ENCODE peak calls at places on chromosomes 11 and 22, in four cellular contexts. One of them, this sample, is unnamed. For H3K9me2, the result is how much of the 10 kb centered on the place peaks cover.

GRCh38 chr11:65476632-65477270 is 22.1 kb upstream of the MALAT1 start:
- DNase-seq in SK-N-SH: no peak
- DNase-seq in PC-9: no peak
- DNase-seq in OCI-LY7: no peak
- DNase-seq in this sample: no peak

GRCh38 chr11:2383823-2384722 is 7.0 kb downstream of the CD81 start:
- DNase-seq in PC-9: no peak
- DNase-seq in SK-N-SH: no peak
- DNase-seq in OCI-LY7: peak
- DNase-seq in this sample: no peak

GRCh38 chr11:8354622-8355417 is 91.1 kb upstream of the LMO1 start:
- DNase-seq in SK-N-SH: peak
- DNase-seq in OCI-LY7: no peak
- DNase-seq in PC-9: no peak
- DNase-seq in this sample: peak

GRCh38 chr11:17652556-17652955 is 66.8 kb upstream of the MYOD1 start:
- DNase-seq in SK-N-SH: no peak
- DNase-seq in PC-9: no peak
- DNase-seq in OCI-LY7: no peak
- DNase-seq in this sample: no peak

GRCh38 chr22:26648761-26649363 is 8.5 kb upstream of the MIAT start:
- DNase-seq in PC-9: no peak
- DNase-seq in SK-N-SH: peak
- DNase-seq in OCI-LY7: no peak
- DNase-seq in this sample: no peak

GRCh38 chr11:66259225-66259624 is 9.2 kb upstream of the RAB1B start:
- DNase-seq in SK-N-SH: no peak
- DNase-seq in PC-9: no peak
- DNase-seq in OCI-LY7: no peak
- DNase-seq in this sample: no peak

GRCh38 chr11:70944636-70945035 is 307.7 kb downstream of the SHANK2 start:
- DNase-seq in PC-9: no peak
- DNase-seq in SK-N-SH: no peak
- DNase-seq in OCI-LY7: no peak
- DNase-seq in this sample: no peak

GRCh38 chr11:6667733-6668374 is 12.2 kb upstream of the DCHS1 start:
- DNase-seq in SK-N-SH: no peak
- DNase-seq in PC-9: no peak
- DNase-seq in OCI-LY7: peak
- DNase-seq in this sample: peak

GRCh38 chr22:39220897-39221850 is 23.6 kb downstream of the PDGFB start:
- DNase-seq in OCI-LY7: no peak
- DNase-seq in PC-9: peak
- DNase-seq in SK-N-SH: no peak
- DNase-seq in this sample: peak

GRCh38 chr22:31102441-31103081 is 4.8 kb downstream of the SELENOM start:
- DNase-seq in PC-9: peak
- DNase-seq in SK-N-SH: no peak
- DNase-seq in OCI-LY7: no peak
- DNase-seq in this sample: peak

GRCh38 chr22:22201185-22201924 is 43.2 kb upstream of the VPREB1 start:
- DNase-seq in PC-9: no peak
- DNase-seq in OCI-LY7: peak
- DNase-seq in SK-N-SH: peak
- DNase-seq in this sample: peak

GRCh38 chr11:7418061-7418460 is 67.2 kb upstream of the OLFML1 start:
- DNase-seq in OCI-LY7: no peak
- DNase-seq in SK-N-SH: no peak
- DNase-seq in PC-9: no peak
- DNase-seq in this sample: peak

GRCh38 chr11:23490557-23491235 is 630.4 kb upstream of the CCDC179 start:
- DNase-seq in SK-N-SH: no peak
- DNase-seq in OCI-LY7: no peak
- DNase-seq in PC-9: no peak
- DNase-seq in this sample: peak

GRCh38 chr11:131888230-131888826 is 517.9 kb downstream of the NTM start:
- DNase-seq in SK-N-SH: no peak
- DNase-seq in PC-9: peak
- DNase-seq in OCI-LY7: no peak
- DNase-seq in this sample: peak

GRCh38 chr11:108313444-108313843 is 90.6 kb downstream of the ATM start:
- DNase-seq in PC-9: no peak
- DNase-seq in OCI-LY7: no peak
- DNase-seq in SK-N-SH: no peak
- DNase-seq in this sample: no peak

GRCh38 chr11:85918910-85919794 is 64.0 kb downstream of the CCDC83 start:
- DNase-seq in PC-9: no peak
- DNase-seq in OCI-LY7: no peak
- DNase-seq in SK-N-SH: no peak
- DNase-seq in this sample: no peak

GRCh38 chr22:24996420-24996952 is 44.0 kb downstream of the KIAA1671 start:
- DNase-seq in PC-9: peak
- DNase-seq in SK-N-SH: peak
- DNase-seq in OCI-LY7: no peak
- DNase-seq in this sample: peak

GRCh38 chr11:79492008-79492407 is 51.2 kb upstream of the TENM4 start:
- DNase-seq in PC-9: no peak
- DNase-seq in OCI-LY7: no peak
- DNase-seq in SK-N-SH: no peak
- DNase-seq in this sample: no peak

GRCh38 chr11:74307409-74307808 is 4.0 kb downstream of the P4HA3 start:
- DNase-seq in SK-N-SH: peak
- DNase-seq in PC-9: no peak
- DNase-seq in OCI-LY7: no peak
- DNase-seq in this sample: no peak

GRCh38 chr11:57458410-57459111 is 1.8 kb upstream of the RTN4RL2 start:
- DNase-seq in PC-9: no peak
- DNase-seq in OCI-LY7: peak
- DNase-seq in SK-N-SH: peak
- DNase-seq in this sample: peak

GRCh38 chr22:27761036-27761435 is 40.5 kb downstream of the MN1 start:
- DNase-seq in OCI-LY7: no peak
- DNase-seq in SK-N-SH: no peak
- DNase-seq in PC-9: no peak
- DNase-seq in this sample: no peak

GRCh38 chr11:99370557-99371200 is 349.9 kb downstream of the CNTN5 start:
- DNase-seq in OCI-LY7: no peak
- DNase-seq in PC-9: no peak
- DNase-seq in SK-N-SH: no peak
- DNase-seq in this sample: peak

GRCh38 chr11:86999859-87000753 is 37.6 kb upstream of the TMEM135 start:
- DNase-seq in PC-9: peak
- DNase-seq in OCI-LY7: no peak
- DNase-seq in SK-N-SH: peak
- DNase-seq in this sample: peak

GRCh38 chr11:116931206-116931953 is 94.0 kb upstream of the APOA1 start:
- DNase-seq in SK-N-SH: no peak
- DNase-seq in PC-9: peak
- DNase-seq in OCI-LY7: peak
- DNase-seq in this sample: peak

GRCh38 chr11:72591785-72592490 is 82.3 kb downstream of the PDE2A start:
- DNase-seq in PC-9: no peak
- DNase-seq in OCI-LY7: peak
- DNase-seq in SK-N-SH: no peak
- DNase-seq in this sample: no peak

GRCh38 chr11:16883179-16883578 is 131.0 kb downstream of the PLEKHA7 start:
- DNase-seq in PC-9: peak
- DNase-seq in SK-N-SH: no peak
- DNase-seq in OCI-LY7: no peak
- DNase-seq in this sample: peak

GRCh38 chr11:1899686-1900085 is 8.0 kb upstream of the PRR33 start:
- DNase-seq in PC-9: no peak
- DNase-seq in OCI-LY7: no peak
- DNase-seq in SK-N-SH: no peak
- DNase-seq in this sample: no peak

GRCh38 chr11:43578346-43579170 is 102.0 kb upstream of the HSD17B12 start:
- DNase-seq in SK-N-SH: no peak
- DNase-seq in PC-9: no peak
- DNase-seq in OCI-LY7: no peak
- DNase-seq in this sample: peak

GRCh38 chr22:42425337-42425988 is 6.7 kb downstream of the NFAM1 start:
- DNase-seq in OCI-LY7: no peak
- DNase-seq in SK-N-SH: no peak
- DNase-seq in PC-9: no peak
- DNase-seq in this sample: no peak

GRCh38 chr11:65433657-65434056 is 11.1 kb downstream of the NEAT1 start:
- DNase-seq in SK-N-SH: no peak
- DNase-seq in PC-9: no peak
- DNase-seq in OCI-LY7: no peak
- DNase-seq in this sample: no peak

GRCh38 chr11:61743486-61744095 is 8.8 kb upstream of the MYRF start:
- DNase-seq in PC-9: no peak
- DNase-seq in SK-N-SH: no peak
- DNase-seq in OCI-LY7: no peak
- DNase-seq in this sample: no peak

GRCh38 chr11:96088914-96089313 is 165.0 kb upstream of the MTMR2 start:
- DNase-seq in OCI-LY7: no peak
- DNase-seq in SK-N-SH: no peak
- DNase-seq in PC-9: peak
- DNase-seq in this sample: no peak

GRCh38 chr11:96090711-96091110 is 166.8 kb upstream of the MTMR2 start:
- DNase-seq in SK-N-SH: no peak
- DNase-seq in PC-9: peak
- DNase-seq in OCI-LY7: no peak
- DNase-seq in this sample: peak

GRCh38 chr11:96094156-96094555 is 170.2 kb upstream of the MTMR2 start:
- DNase-seq in OCI-LY7: no peak
- DNase-seq in SK-N-SH: no peak
- DNase-seq in PC-9: peak
- DNase-seq in this sample: no peak

GRCh38 chr11:96092511-96092910 is 168.6 kb upstream of the MTMR2 start:
- DNase-seq in SK-N-SH: no peak
- DNase-seq in PC-9: no peak
- DNase-seq in OCI-LY7: no peak
- DNase-seq in this sample: no peak

GRCh38 chr11:96091476-96091875 is 167.6 kb upstream of the MTMR2 start:
- DNase-seq in OCI-LY7: peak
- DNase-seq in PC-9: peak
- DNase-seq in SK-N-SH: no peak
- DNase-seq in this sample: peak
- TF ChIP-seq CTCF in OCI-LY7: peak
- TF ChIP-seq CTCF in PC-9: no peak
- TF ChIP-seq CTCF in SK-N-SH: peak
- TF ChIP-seq CTCF in this sample: peak

GRCh38 chr11:132895340-132895739 is 637.0 kb downstream of the OPCML start:
- DNase-seq in OCI-LY7: no peak
- DNase-seq in SK-N-SH: no peak
- DNase-seq in PC-9: no peak
- DNase-seq in this sample: no peak

GRCh38 chr11:132898021-132898420 is 634.3 kb downstream of the OPCML start:
- DNase-seq in OCI-LY7: no peak
- DNase-seq in SK-N-SH: no peak
- DNase-seq in PC-9: no peak
- DNase-seq in this sample: no peak

GRCh38 chr11:132894598-132894997 is 637.7 kb downstream of the OPCML start:
- DNase-seq in OCI-LY7: no peak
- DNase-seq in PC-9: no peak
- DNase-seq in SK-N-SH: no peak
- DNase-seq in this sample: no peak

GRCh38 chr11:132901638-132902610 is 630.4 kb downstream of the OPCML start:
- DNase-seq in PC-9: no peak
- DNase-seq in SK-N-SH: no peak
- DNase-seq in OCI-LY7: no peak
- DNase-seq in this sample: no peak

DNA sequence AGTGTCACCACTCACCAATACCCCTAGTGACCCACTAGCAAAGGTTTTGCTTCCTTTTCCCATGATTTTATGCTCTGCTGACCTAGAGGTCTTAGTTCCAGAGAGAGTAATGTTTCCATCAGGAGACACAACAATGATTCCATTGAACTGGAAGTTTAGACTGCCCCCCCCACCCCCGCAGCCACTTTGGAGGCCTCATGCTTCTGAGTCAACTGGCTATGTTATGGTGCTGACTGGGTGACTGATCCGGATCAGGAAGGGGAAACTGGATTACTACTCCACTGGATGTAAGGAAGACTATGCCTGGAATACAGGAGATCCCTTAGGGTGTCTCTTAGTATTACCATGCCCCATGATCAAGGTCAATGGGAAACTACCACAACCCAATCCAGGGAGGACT is 633.6 kb downstream of the OPCML start:
- DNase-seq in SK-N-SH: no peak
- DNase-seq in OCI-LY7: no peak
- DNase-seq in PC-9: no peak
- DNase-seq in this sample: no peak
- H3K9me2 ChIP-seq in SK-N-SH: under half
- H3K9me2 ChIP-seq in OCI-LY7: under half
- H3K9me2 ChIP-seq in PC-9: under half
- H3K9me2 ChIP-seq in this sample: under half

GRCh38 chr11:120985718-120986569 is 38.0 kb upstream of the TBCEL start:
- DNase-seq in PC-9: no peak
- DNase-seq in SK-N-SH: peak
- DNase-seq in OCI-LY7: no peak
- DNase-seq in this sample: peak
- TF ChIP-seq CTCF in PC-9: no peak
- TF ChIP-seq CTCF in SK-N-SH: peak
- TF ChIP-seq CTCF in OCI-LY7: no peak
- TF ChIP-seq CTCF in this sample: peak

GRCh38 chr11:13963169-13963948 is 836 bp downstream of the SPON1 start:
- DNase-seq in SK-N-SH: peak
- DNase-seq in OCI-LY7: no peak
- DNase-seq in PC-9: no peak
- DNase-seq in this sample: no peak
- H3K9me2 ChIP-seq in SK-N-SH: under half
- H3K9me2 ChIP-seq in OCI-LY7: under half
- H3K9me2 ChIP-seq in PC-9: under half
- H3K9me2 ChIP-seq in this sample: under half

GRCh38 chr11:94968334-94968958 is 4.9 kb downstream of the CWC15 start:
- DNase-seq in PC-9: peak
- DNase-seq in SK-N-SH: peak
- DNase-seq in OCI-LY7: peak
- DNase-seq in this sample: peak
- TF ChIP-seq CTCF in PC-9: peak
- TF ChIP-seq CTCF in SK-N-SH: peak
- TF ChIP-seq CTCF in OCI-LY7: peak
- TF ChIP-seq CTCF in this sample: peak

This sample was measured in PC-3.